ENCODE peak calls at places on chromosome 16, in six cellular contexts. H is HepG2, S is IMR-90, B is heart left ventricle, R is HCT116, O is upper lobe of left lung. M is an unnamed sample.

GRCh38 chr16:57728336-57729181 is 7.0 kb upstream of the KATNB1 start:
- ATAC-seq in H (no peak), S (no peak), B (no peak), R (no peak), O (no peak), M (no peak)

GRCh38 chr16:29114476-29115012 is 129.7 kb downstream of the LAT start:
- ATAC-seq in H (peak), S (no peak), B (no peak), R (no peak), O (no peak), M (no peak)

GRCh38 chr16:11966173-11966572 is 1.2 kb downstream of the TNFRSF17 start:
- ATAC-seq in H (no peak), S (no peak), B (no peak), R (no peak), O (no peak), M (no peak)

GRCh38 chr16:25093208-25094061 is 18.1 kb upstream of the LCMT1 start:
- ATAC-seq in H (no peak), S (no peak), B (no peak), R (no peak), O (peak), M (no peak)

GRCh38 chr16:85928411-85928820 is 29.5 kb downstream of the IRF8 start:
- ATAC-seq in H (no peak), S (peak), B (peak), R (no peak), O (peak), M (peak)

GRCh38 chr16:30472328-30472942 is at the start of gene ITGAL:
- ATAC-seq in H (peak), S (no peak), B (peak), R (no peak), O (peak), M (no peak)

GRCh38 chr16:67708368-67708771 is 10.7 kb downstream of the GFOD2 start:
- ATAC-seq in H (no peak), S (no peak), B (no peak), R (no peak), O (no peak), M (no peak)

GRCh38 chr16:85627835-85628556 is 14.9 kb downstream of the GSE1 start:
- ATAC-seq in H (no peak), S (no peak), B (peak), R (no peak), O (no peak), M (peak)

GRCh38 chr16:14369734-14370598 is 260.1 kb downstream of the PARN start:
- ATAC-seq in H (no peak), S (no peak), B (peak), R (no peak), O (peak), M (peak)

GRCh38 chr16:85393674-85394510 is 219.2 kb upstream of the GSE1 start:
- ATAC-seq in H (peak), S (no peak), B (peak), R (peak), O (peak), M (no peak)

GRCh38 chr16:4183258-4184037 is 58.4 kb downstream of the SRL start:
- ATAC-seq in H (peak), S (peak), B (peak), R (peak), O (peak), M (peak)

GRCh38 chr16:22356930-22357634 is 17.3 kb downstream of the CDR2 start:
- ATAC-seq in H (no peak), S (no peak), B (no peak), R (no peak), O (no peak), M (no peak)

GRCh38 chr16:20918486-20919239 is 18.1 kb downstream of the LYRM1 start:
- ATAC-seq in H (peak), S (no peak), B (peak), R (no peak), O (peak), M (peak)

GRCh38 chr16:69615528-69615927 is 49.8 kb downstream of the NFAT5 start:
- ATAC-seq in H (peak), S (no peak), B (no peak), R (no peak), O (no peak), M (no peak)

GRCh38 chr16:69610356-69610755 is 44.6 kb downstream of the NFAT5 start:
- ATAC-seq in H (no peak), S (peak), B (no peak), R (no peak), O (no peak), M (no peak)

GRCh38 chr16:69616082-69616481 is 50.3 kb downstream of the NFAT5 start:
- ATAC-seq in H (peak), S (no peak), B (peak), R (no peak), O (no peak), M (no peak)

GRCh38 chr16:69611103-69611640 is 45.4 kb downstream of the NFAT5 start:
- ATAC-seq in H (no peak), S (peak), B (no peak), R (no peak), O (no peak), M (no peak)

DNA sequence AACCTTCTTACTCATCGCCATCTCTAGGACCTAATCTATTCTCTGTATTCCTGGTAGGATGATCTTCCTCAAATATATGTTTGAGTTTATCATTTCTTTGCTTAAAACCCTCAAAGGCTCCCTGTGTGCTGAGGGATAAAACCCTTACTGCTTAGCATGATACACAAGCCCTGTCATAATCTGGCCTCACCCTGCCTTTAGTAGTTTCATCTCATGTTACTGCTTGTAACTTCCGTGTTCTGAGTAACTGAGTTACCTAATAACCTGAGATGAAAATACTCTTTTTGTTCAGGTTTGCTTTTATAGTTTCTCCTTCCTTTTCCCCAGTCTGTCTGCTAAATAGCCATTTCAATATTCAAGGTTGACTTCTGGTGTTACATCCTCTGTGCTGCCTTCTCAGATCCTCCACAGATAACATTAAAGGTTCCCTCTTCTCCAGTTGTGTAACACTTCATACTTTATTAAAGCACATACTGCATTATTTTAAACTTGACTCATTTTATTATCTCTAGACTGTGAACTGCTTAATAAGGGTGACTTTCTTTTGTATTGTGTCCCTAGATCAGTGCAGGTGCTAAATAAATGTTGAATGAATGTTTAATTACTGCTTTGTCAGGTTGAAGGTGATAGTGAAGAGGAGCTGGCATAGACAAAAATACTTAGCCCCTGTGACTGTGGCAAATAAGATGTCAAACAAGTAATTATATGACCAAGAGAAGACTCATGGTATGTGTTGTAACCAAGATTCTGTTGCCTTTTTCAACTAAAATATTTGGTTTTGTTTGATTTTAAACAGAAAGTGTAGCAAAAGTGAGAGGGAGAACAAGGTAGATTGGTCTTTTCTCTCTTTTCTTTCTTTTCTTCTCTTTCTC is 47.8 kb downstream of the NFAT5 start:
- ATAC-seq in H (no peak), S (no peak), B (peak), R (no peak), O (peak), M (no peak)
- TF ChIP-seq POLR2A in H (no peak), S (no peak), B (no peak), R (no peak), O (no peak), M (no peak)

DNA sequence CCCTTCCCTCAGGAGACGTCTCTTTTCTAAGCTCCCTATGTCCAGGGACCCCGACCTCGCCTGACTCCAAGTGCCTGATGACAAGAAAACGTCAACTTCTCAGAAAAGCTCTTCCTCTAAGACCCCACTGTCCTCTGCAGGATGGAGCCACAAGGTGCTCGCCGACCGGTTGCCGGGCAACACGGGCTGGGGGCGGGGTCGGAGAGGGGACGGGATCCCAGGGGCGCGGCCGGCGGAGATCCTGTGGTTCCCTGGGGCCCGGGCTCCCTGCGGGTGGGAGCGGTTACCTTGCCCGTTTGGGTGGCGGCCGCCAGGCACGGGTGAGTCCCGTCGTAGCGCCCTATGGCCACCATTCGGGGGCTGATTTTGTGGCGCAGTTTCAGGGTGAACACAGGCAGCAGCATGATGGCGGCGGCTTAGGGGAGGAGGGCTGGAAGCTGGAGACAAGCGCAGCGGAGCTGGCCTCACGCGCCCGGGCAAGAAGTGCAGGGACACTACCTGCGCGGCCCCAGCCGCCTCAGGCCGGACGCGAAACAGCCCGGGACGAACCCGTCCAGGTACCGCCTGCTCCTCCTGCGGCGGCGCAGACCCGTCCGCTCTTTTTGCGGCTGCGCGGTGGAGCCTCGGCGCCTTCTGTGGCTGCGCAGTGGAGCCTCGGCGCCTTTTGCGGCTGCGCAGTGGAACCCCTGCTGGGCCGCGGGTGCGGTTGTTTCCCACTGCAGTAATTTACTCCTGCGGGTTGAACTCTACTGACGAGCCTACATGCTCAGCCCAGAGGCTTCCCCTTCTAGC is at the start of gene BBS2:
- ATAC-seq in H (peak), S (peak), B (peak), R (peak), O (peak), M (peak)
- TF ChIP-seq POLR2A in H (peak), S (no peak), B (no peak), R (peak), O (peak), M (peak)

GRCh38 chr16:405548-406506 is 4.1 kb downstream of the DECR2 start:
- ATAC-seq in H (peak), S (no peak), B (no peak), R (no peak), O (no peak), M (no peak)
- TF ChIP-seq POLR2A in H (peak), S (no peak), B (no peak), R (no peak), O (no peak), M (no peak)

GRCh38 chr16:89357055-89357454 is 133.3 kb downstream of the ANKRD11 start:
- ATAC-seq in H (peak), S (no peak), B (no peak), R (peak), O (peak), M (no peak)
- TF ChIP-seq POLR2A in H (no peak), S (no peak), B (no peak), R (no peak), O (no peak), M (no peak)